ENCODE peak calls at places on chromosomes 2 and 18, in four cellular contexts. A, H, C and X are unnamed samples.

GRCh38 chr2:211157856-211158463 is 601.6 kb downstream of the CPS1 start:
- DNase-seq in A (peak), H (peak), C (peak), X (peak)

GRCh38 chr2:111054791-111055627 is 65.7 kb upstream of the BCL2L11 start:
- DNase-seq in A (no peak), H (peak), C (no peak), X (no peak)

GRCh38 chr2:29747786-29748470 is 173.5 kb downstream of the ALK start:
- DNase-seq in A (no peak), H (no peak), C (no peak), X (peak)

GRCh38 chr18:6498265-6498664 is 83.6 kb upstream of the L3MBTL4 start:
- DNase-seq in A (no peak), H (no peak), C (no peak), X (no peak)

GRCh38 chr2:66772618-66773017 is 337.7 kb downstream of the MEIS1 start:
- DNase-seq in A (no peak), H (no peak), C (no peak), X (peak)

GRCh38 chr2:50344509-50345106 is 687.3 kb downstream of the NRXN1 start:
- DNase-seq in A (no peak), H (no peak), C (no peak), X (no peak)

GRCh38 chr2:25756444-25757022 is 83.2 kb upstream of the DTNB start:
- DNase-seq in A (no peak), H (no peak), C (no peak), X (no peak)

GRCh38 chr2:96664366-96664765 is 21.8 kb downstream of the FER1L5 start:
- DNase-seq in A (no peak), H (no peak), C (no peak), X (no peak)

GRCh38 chr2:21021430-21021829 is 22.4 kb downstream of the APOB start:
- DNase-seq in A (no peak), H (no peak), C (no peak), X (no peak)

GRCh38 chr18:60668583-60668982 is 296.0 kb upstream of the MC4R start:
- DNase-seq in A (no peak), H (peak), C (no peak), X (no peak)

GRCh38 chr2:36964496-36965058 is 1.8 kb downstream of the STRN start:
- DNase-seq in A (no peak), H (no peak), C (no peak), X (no peak)

GRCh38 chr2:70161069-70161534 is 29.7 kb downstream of the C2orf42 start:
- DNase-seq in A (no peak), H (no peak), C (no peak), X (no peak)